ENCODE peak calls at places on chromosome 4, in six cellular contexts. P is pancreas, R is ovary, B is PC-3, E is cardiac muscle cell, X is fibroblast of lung. W is an unnamed sample.

GRCh38 chr4:111960241-111960667 is 185.0 kb upstream of the FAM241A start:
- DNase-seq in P (no peak), B (peak; percentile 44), E (no peak), X (peak; percentile 17), R (no peak), W (no peak)

GRCh38 chr4:131644619-131645018 is 1504.5 kb upstream of the PCDH10 start:
- DNase-seq in P (no peak), E (peak; percentile 76), B (peak; percentile 38), R (no peak), X (peak; percentile 4), W (no peak)

GRCh38 chr4:61553562-61554125 is 353.5 kb downstream of the ADGRL3 start:
- DNase-seq in B (no peak), E (no peak), P (no peak), X (no peak), R (no peak), W (no peak)

GRCh38 chr4:158604369-158604768 is 67.3 kb downstream of the C4orf46 start:
- DNase-seq in X (no peak), E (no peak), P (no peak), B (no peak), R (no peak), W (no peak)

GRCh38 chr4:178080312-178080711 is 638.1 kb upstream of the AGA start:
- DNase-seq in P (no peak), E (no peak), R (no peak), X (no peak), B (peak; percentile 49), W (no peak)

GRCh38 chr4:133233922-133234321 is 84.8 kb downstream of the PCDH10 start:
- DNase-seq in E (no peak), R (no peak), P (no peak), X (no peak), B (no peak), W (no peak)

GRCh38 chr4:16269742-16270522 is 43.7 kb upstream of the TAPT1 start:
- DNase-seq in P (no peak), X (peak; percentile 97), R (no peak), E (peak; percentile 96), B (peak; percentile 76), W (no peak)

GRCh38 chr4:92059615-92060014 is 244.2 kb upstream of the GRID2 start:
- DNase-seq in P (no peak), R (no peak), X (no peak), E (no peak), B (no peak), W (no peak)

GRCh38 chr4:86927843-86928395 is 6.9 kb upstream of the AFF1 start:
- DNase-seq in P (peak; percentile 37), R (peak; percentile 77), E (peak; percentile 98), X (peak; percentile 97), B (peak; percentile 95), W (peak; percentile 91)

GRCh38 chr4:150248181-150248580 is 169.9 kb downstream of the DCLK2 start:
- DNase-seq in P (no peak), X (peak; percentile 58), B (no peak), R (no peak), E (no peak), W (no peak)

GRCh38 chr4:71553605-71554004 is 214.8 kb downstream of the SLC4A4 start:
- DNase-seq in E (peak; percentile 61), B (peak; percentile 64), R (no peak), X (peak; percentile 41), P (no peak), W (no peak)

GRCh38 chr4:85603437-85604336 is 128.7 kb downstream of the ARHGAP24 start:
- DNase-seq in E (peak; percentile 88), B (no peak), P (no peak), R (no peak), X (peak; percentile 13), W (no peak)

GRCh38 chr4:6178757-6179156 is 21.6 kb downstream of the JAKMIP1 start:
- DNase-seq in R (no peak), P (no peak), E (no peak), B (peak; percentile 18), X (no peak), W (no peak)

GRCh38 chr4:6180841-6181631 is 19.3 kb downstream of the JAKMIP1 start:
- DNase-seq in X (no peak), E (no peak), B (no peak), R (no peak), P (no peak), W (no peak)

GRCh38 chr4:6175426-6175825 is 24.9 kb downstream of the JAKMIP1 start:
- DNase-seq in P (no peak), B (no peak), X (no peak), E (no peak), R (no peak), W (no peak)

GRCh38 chr4:6179362-6179761 is 21.0 kb downstream of the JAKMIP1 start:
- DNase-seq in P (no peak), R (no peak), B (no peak), E (no peak), X (no peak), W (no peak)

DNA sequence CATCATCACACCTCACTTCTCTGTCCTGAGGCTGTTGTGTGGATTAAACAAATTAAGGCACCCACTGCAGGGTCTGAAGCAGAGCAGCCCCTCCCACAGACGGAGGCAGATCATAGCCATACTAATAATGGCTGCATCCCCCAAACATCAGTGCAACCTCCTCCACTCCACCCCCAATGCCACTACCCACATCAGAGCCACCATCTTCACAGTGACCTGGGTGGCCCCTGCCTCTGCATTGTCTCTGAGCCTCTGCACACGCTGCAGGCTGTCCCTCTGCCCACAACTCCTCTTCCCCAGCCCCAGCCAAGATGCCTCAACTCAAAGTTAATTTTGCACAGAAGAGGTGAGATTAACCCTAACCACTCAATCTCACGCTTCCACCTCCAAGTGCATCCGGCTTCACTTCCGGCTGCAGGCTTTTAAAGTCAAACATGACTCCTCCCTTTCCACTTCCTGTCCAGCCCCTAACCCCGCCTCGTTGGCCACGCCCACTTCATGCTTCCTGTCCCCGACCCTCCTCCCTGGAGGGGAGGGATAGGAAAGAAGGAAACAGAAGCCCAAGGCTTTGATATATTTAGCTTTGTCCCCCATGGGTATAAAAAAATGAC is 22.7 kb downstream of the JAKMIP1 start:
- DNase-seq in P (no peak), X (no peak), E (no peak), R (no peak), B (no peak), W (no peak)
- H3K27ac ChIP-seq in P (no peak overlapping the region), X (no peak overlapping the region), E (no peak overlapping the region), R (no peak overlapping the region), B (no peak overlapping the region), W (no peak overlapping the region)

GRCh38 chr4:2869659-2870058 is 26.0 kb downstream of the ADD1 start:
- DNase-seq in X (no peak), E (no peak), P (no peak), B (no peak), R (no peak), W (no peak)
- H3K4me1 ChIP-seq in X (peaks cover 13% of the 10 kb centered on the region), E (peaks cover 74% of the 10 kb centered on the region), P (peaks cover 33% of the 10 kb centered on the region), B (peaks cover 6% of the 10 kb centered on the region), R (peaks cover 35% of the 10 kb centered on the region), W (peaks cover 15% of the 10 kb centered on the region)

GRCh38 chr4:10593130-10593529 is 91.4 kb downstream of the CLNK start:
- DNase-seq in E (no peak), B (peak; percentile 5), P (no peak), R (no peak), X (no peak), W (no peak)

GRCh38 chr4:10599574-10599973 is 85.0 kb downstream of the CLNK start:
- DNase-seq in X (no peak), B (no peak), E (no peak), R (no peak), P (no peak), W (no peak)

GRCh38 chr4:10590896-10591295 is 93.7 kb downstream of the CLNK start:
- DNase-seq in P (no peak), B (peak; percentile 62), E (no peak), X (peak; percentile 79), R (no peak), W (no peak)

GRCh38 chr4:10598829-10599228 is 85.7 kb downstream of the CLNK start:
- DNase-seq in E (no peak), R (no peak), B (no peak), X (no peak), P (no peak), W (no peak)

GRCh38 chr4:10596586-10597285 is 87.8 kb downstream of the CLNK start:
- DNase-seq in B (no peak), P (no peak), X (peak; percentile 72), E (no peak), R (no peak), W (no peak)
- H3K27ac ChIP-seq in B (no peak overlapping the region), P (no peak overlapping the region), X (no peak overlapping the region), E (no peak overlapping the region), R (no peak overlapping the region), W (no peak overlapping the region)

GRCh38 chr4:118936406-118936805 is 47.8 kb downstream of the SYNPO2 start:
- DNase-seq in B (no peak), R (no peak), X (no peak), P (no peak), E (no peak), W (no peak)

GRCh38 chr4:118935819-118936218 is 47.2 kb downstream of the SYNPO2 start:
- DNase-seq in E (no peak), R (no peak), P (no peak), X (no peak), B (no peak), W (no peak)

GRCh38 chr4:118927976-118928375 is 39.3 kb downstream of the SYNPO2 start:
- DNase-seq in X (peak; percentile 38), E (peak; percentile 60), R (peak; percentile 57), P (no peak), B (no peak), W (peak; percentile 70)

GRCh38 chr4:118931791-118932190 is 43.1 kb downstream of the SYNPO2 start:
- DNase-seq in E (no peak), X (peak; percentile 56), B (no peak), P (no peak), R (no peak), W (no peak)
- H3K4me1 ChIP-seq in E (no peaks in the 10 kb centered on the region), X (no peaks in the 10 kb centered on the region), B (no peaks in the 10 kb centered on the region), P (no peaks in the 10 kb centered on the region), R (peaks cover 16% of the 10 kb centered on the region), W (peaks cover 7% of the 10 kb centered on the region)

GRCh38 chr4:101114936-101115372 is 232.4 kb downstream of the PPP3CA start:
- DNase-seq in P (no peak), B (peak; percentile 86), R (no peak), E (peak; percentile 81), X (peak; percentile 83), W (no peak)
- H3K27ac ChIP-seq in P (no peak overlapping the region), B (peak overlapping the region; percentile 98), R (no peak overlapping the region), E (no peak overlapping the region), X (no peak overlapping the region), W (no peak overlapping the region)

W was measured in uterus.